ENCODE peak calls at places on chromosomes 13 and 19, in six cellular contexts. J is cardiac muscle cell; O is CD8-positive, alpha-beta T cell; G is tibial artery; T is psoas muscle; A is pancreas. E is an unnamed sample.
A peak's percentile ranks its signal among the peaks of the same experiment; 100 is the strongest.

GRCh38 chr19:35169226-35169995 is 14.9 kb downstream of the FXYD5 start:
- DNase-seq in J (no peak), G (no peak), T (no peak), O (no peak), A (no peak), E (no peak)

GRCh38 chr13:42445354-42445753 is 128.6 kb upstream of the TNFSF11 start:
- DNase-seq in A (no peak), O (no peak), T (no peak), G (no peak), J (no peak), E (no peak)

GRCh38 chr19:34495416-34495815 is 13.9 kb downstream of the WTIP start:
- DNase-seq in T (no peak), G (no peak), A (no peak), J (no peak), O (no peak), E (no peak)

GRCh38 chr13:113342820-113343691 is 20.9 kb downstream of the GRTP1 start:
- DNase-seq in J (no peak), O (no peak), A (no peak), T (no peak), G (no peak), E (no peak)

GRCh38 chr19:7742991-7743390 is 4.3 kb downstream of the CD209 start:
- DNase-seq in A (no peak), J (no peak), O (no peak), T (no peak), G (no peak), E (no peak)

GRCh38 chr19:13615890-13616289 is 109.6 kb upstream of the CACNA1A start:
- DNase-seq in G (peak; percentile 19), J (no peak), T (no peak), O (no peak), A (no peak), E (peak; percentile 66)

GRCh38 chr13:112457485-112457884 is 81.3 kb downstream of the SPACA7 start:
- DNase-seq in A (no peak), G (no peak), T (no peak), J (no peak), O (no peak), E (no peak)

GRCh38 chr19:8131517-8131916 is 17.9 kb downstream of the FBN3 start:
- DNase-seq in A (no peak), O (no peak), G (no peak), J (no peak), T (no peak), E (no peak)

GRCh38 chr19:12778020-12778904 is 2.9 kb upstream of the HOOK2 start:
- DNase-seq in O (no peak), G (peak; percentile 88), A (peak; percentile 91), J (peak; percentile 93), T (peak; percentile 82), E (peak; percentile 75)

GRCh38 chr13:110713981-110714797 is 689 bp downstream of the ING1 start:
- DNase-seq in A (peak; percentile 60), G (peak; percentile 79), J (peak; percentile 58), T (peak; percentile 54), O (peak; percentile 66), E (peak; percentile 60)

GRCh38 chr13:111210488-111210887 is 95.4 kb downstream of the ARHGEF7 start:
- DNase-seq in O (no peak), J (peak; percentile 88), G (peak; percentile 79), T (no peak), A (no peak), E (peak; percentile 68)

GRCh38 chr13:45108716-45109706 is 11.3 kb upstream of the GTF2F2 start:
- DNase-seq in G (no peak), O (no peak), T (peak; percentile 15), J (peak; percentile 46), A (no peak), E (no peak)

GRCh38 chr13:32527151-32527550 is 11.4 kb downstream of the N4BP2L2 start:
- DNase-seq in T (no peak), A (no peak), J (no peak), G (no peak), O (no peak), E (no peak)

GRCh38 chr13:92103673-92104296 is 705.4 kb downstream of the GPC5 start:
- DNase-seq in T (no peak), A (no peak), G (no peak), J (peak; percentile 56), O (no peak), E (no peak)

GRCh38 chr19:3366761-3367571 is 583 bp downstream of the NFIC start:
- DNase-seq in J (peak; percentile 52), T (peak; percentile 78), O (no peak), G (peak; percentile 85), A (peak; percentile 75), E (no peak)

GRCh38 chr13:93230466-93230865 is 3.9 kb downstream of the GPC6 start:
- DNase-seq in O (no peak), A (no peak), T (no peak), J (peak; percentile 88), G (no peak), E (no peak)

GRCh38 chr19:7868671-7869452 is 5.3 kb downstream of the PRR36 start:
- DNase-seq in O (peak; percentile 71), G (peak; percentile 79), T (peak; percentile 63), A (peak; percentile 84), J (peak; percentile 53), E (no peak)

GRCh38 chr19:4066176-4066606 is 508 bp downstream of the ZBTB7A start:
- DNase-seq in O (peak; percentile 45), A (no peak), T (peak; percentile 67), G (peak; percentile 84), J (no peak), E (peak; percentile 75)

GRCh38 chr19:38650911-38651584 is 3.6 kb downstream of the ACTN4 start:
- DNase-seq in T (no peak), J (peak; percentile 89), G (no peak), A (no peak), O (no peak), E (no peak)

GRCh38 chr13:102667911-102668310 is 26.9 kb downstream of the METTL21C start:
- DNase-seq in O (no peak), T (no peak), J (no peak), A (no peak), G (no peak), E (no peak)

GRCh38 chr19:12789098-12789903 is 2.0 kb upstream of the JUNB start:
- DNase-seq in O (no peak), T (no peak), G (no peak), A (peak; percentile 54), J (no peak), E (no peak)

GRCh38 chr19:36128392-36128736 is 11.5 kb upstream of the CAPNS1 start:
- DNase-seq in A (no peak), O (no peak), T (peak; percentile 37), J (no peak), G (no peak), E (no peak)

GRCh38 chr13:34733720-34734119 is 208.3 kb upstream of the NBEA start:
- DNase-seq in O (no peak), A (no peak), T (no peak), G (no peak), J (peak; percentile 89), E (no peak)

GRCh38 chr19:18603958-18604819 is 2.4 kb downstream of the CRLF1 start:
- DNase-seq in T (no peak), G (peak; percentile 72), J (no peak), A (no peak), O (no peak), E (no peak)

GRCh38 chr19:38556521-38557174 is 61.1 kb downstream of the MAP4K1 start:
- DNase-seq in G (no peak), J (peak; percentile 21), A (no peak), T (no peak), O (no peak), E (no peak)

GRCh38 chr19:15173746-15174404 is 26.9 kb downstream of the NOTCH3 start:
- DNase-seq in O (no peak), T (no peak), G (no peak), A (no peak), J (peak; percentile 21), E (no peak)

GRCh38 chr13:39587939-39588338 is 15.1 kb downstream of the LHFPL6 start:
- DNase-seq in O (no peak), T (no peak), J (no peak), G (no peak), A (no peak), E (no peak)
- H3K4me3 ChIP-seq in O (no peak overlapping the region), T (no peak overlapping the region), J (no peak overlapping the region), G (no peak overlapping the region), A (no peak overlapping the region), E (no peak overlapping the region)

GRCh38 chr19:33332248-33332647 is 29.9 kb upstream of the CEBPA start:
- DNase-seq in G (no peak), T (no peak), J (no peak), A (no peak), O (no peak), E (no peak)
- H3K27ac ChIP-seq in G (no peak overlapping the region), T (no peak overlapping the region), J (no peak overlapping the region), A (no peak overlapping the region), O (no peak overlapping the region), E (no peak overlapping the region)

DNA sequence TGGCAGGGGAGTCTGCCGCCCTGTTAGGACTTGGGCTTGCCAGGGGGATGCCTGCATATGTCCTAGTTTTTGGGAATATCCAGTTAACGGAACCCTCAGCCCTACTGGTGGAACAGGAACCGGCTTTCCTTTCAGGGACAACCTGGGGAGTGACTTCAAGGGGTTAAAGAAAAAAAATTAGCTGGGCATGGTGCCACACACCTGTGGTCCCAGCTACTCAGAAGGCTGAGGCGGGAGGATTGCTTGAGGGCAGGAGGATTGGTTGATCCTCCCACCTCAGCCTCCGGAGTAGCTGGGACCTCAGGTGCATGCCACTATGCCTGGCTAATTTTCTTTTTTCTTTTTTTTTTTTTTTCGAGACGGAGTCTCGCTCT is 22.5 kb downstream of the LDLR start:
- DNase-seq in T (no peak), A (no peak), G (no peak), O (no peak), J (no peak), E (no peak)
- TF ChIP-seq CTCF in T (no peak), A (no peak), G (no peak), O (no peak), J (no peak), E (no peak)

GRCh38 chr13:39510296-39510695 is 92.7 kb downstream of the LHFPL6 start:
- DNase-seq in O (no peak), G (no peak), A (no peak), T (no peak), J (no peak), E (no peak)

GRCh38 chr13:39503048-39503447 is 99.9 kb downstream of the LHFPL6 start:
- DNase-seq in J (no peak), G (no peak), O (no peak), T (no peak), A (no peak), E (no peak)

GRCh38 chr13:39505151-39505550 is 97.8 kb downstream of the LHFPL6 start:
- DNase-seq in O (no peak), T (no peak), J (no peak), A (no peak), G (no peak), E (no peak)

GRCh38 chr13:39509616-39510015 is 93.4 kb downstream of the LHFPL6 start:
- DNase-seq in T (no peak), A (no peak), J (no peak), O (no peak), G (no peak), E (no peak)

GRCh38 chr13:39506559-39507390 is 96.2 kb downstream of the LHFPL6 start:
- DNase-seq in A (no peak), J (no peak), G (no peak), O (no peak), T (no peak), E (no peak)
- H3K4me3 ChIP-seq in A (no peak overlapping the region), J (no peak overlapping the region), G (no peak overlapping the region), O (no peak overlapping the region), T (no peak overlapping the region), E (no peak overlapping the region)

DNA sequence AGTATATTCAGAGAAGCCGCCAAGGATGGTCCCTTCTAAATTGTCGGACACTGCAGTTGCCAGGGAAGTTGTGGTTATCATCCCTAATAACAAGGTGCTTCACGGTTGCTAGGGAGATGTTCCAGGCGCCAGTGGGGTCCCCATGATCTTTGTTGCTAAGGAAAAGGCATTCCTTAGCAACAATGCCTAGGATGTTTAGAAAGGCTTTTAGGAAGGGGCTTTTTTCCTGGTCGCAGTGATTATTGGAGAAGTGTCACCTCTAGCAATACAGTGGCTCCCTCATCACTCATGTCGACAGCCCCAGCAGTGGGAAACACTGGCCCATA is 6.3 kb upstream of the TMC4 start:
- DNase-seq in J (no peak), O (no peak), T (no peak), A (no peak), G (no peak), E (no peak)
- H3K27ac ChIP-seq in J (no peak overlapping the region), O (no peak overlapping the region), T (no peak overlapping the region), A (no peak overlapping the region), G (no peak overlapping the region), E (no peak overlapping the region)

E was measured in dorsolateral prefrontal cortex.